ENCODE peak calls at places on chromosomes 5 and 9, in eight cellular contexts. G is neural progenitor cell, M is spleen, Y is mucosa of descending colon, D is cardiac fibroblast, L is A673, X is PC-3, Q is body of pancreas. T is an unnamed sample.

GRCh38 chr5:126988021-126988569 is 42.3 kb downstream of the MARCHF3 start:
- DNase-seq in G (no peak), M (no peak), Y (no peak), D (no peak), L (no peak), X (no peak), Q (no peak), T (no peak)

GRCh38 chr9:18297532-18297872 is 176.5 kb upstream of the ADAMTSL1 start:
- DNase-seq in G (peak; percentile 58), M (no peak), Y (no peak), D (peak; percentile 7), L (no peak), X (peak; percentile 37), Q (no peak), T (peak; percentile 18)

GRCh38 chr5:19555436-19555835 is 432.6 kb downstream of the CDH18 start:
- DNase-seq in G (peak; percentile 13), M (no peak), Y (no peak), D (no peak), L (no peak), X (no peak), Q (no peak), T (no peak)

GRCh38 chr5:90514520-90514919 is 14.9 kb downstream of the LYSMD3 start:
- DNase-seq in G (no peak), M (no peak), Y (no peak), D (no peak), L (no peak), X (no peak), Q (no peak), T (no peak)

GRCh38 chr5:96565843-96566242 is 96.3 kb upstream of the CAST start:
- DNase-seq in G (peak; percentile 47), M (no peak), Y (no peak), D (peak; percentile 78), L (peak; percentile 78), X (peak; percentile 58), Q (no peak), T (peak; percentile 81)

GRCh38 chr5:23157169-23157568 is 304.0 kb upstream of the CDH12 start:
- DNase-seq in G (no peak), M (no peak), Y (no peak), D (no peak), L (no peak), X (no peak), Q (no peak), T (no peak)

GRCh38 chr9:19999491-20000057 is 210.7 kb upstream of the SLC24A2 start:
- DNase-seq in G (no peak), M (no peak), Y (no peak), D (peak; percentile 58), L (peak; percentile 55), X (peak; percentile 93), Q (no peak), T (peak; percentile 87)

GRCh38 chr9:81626511-81626910 is 62.8 kb downstream of the TLE1 start:
- DNase-seq in G (no peak), M (no peak), Y (no peak), D (no peak), L (no peak), X (peak; percentile 90), Q (no peak), T (peak; percentile 44)

GRCh38 chr5:36552626-36553393 is 53.6 kb upstream of the SLC1A3 start:
- DNase-seq in G (no peak), M (no peak), Y (no peak), D (no peak), L (peak; percentile 67), X (peak; percentile 48), Q (no peak), T (no peak)

GRCh38 chr5:174326372-174326771 is 280.9 kb downstream of the NSG2 start:
- DNase-seq in G (no peak), M (no peak), Y (no peak), D (no peak), L (no peak), X (no peak), Q (no peak), T (no peak)

GRCh38 chr5:32720295-32720694 is 9.2 kb downstream of the NPR3 start:
- DNase-seq in G (no peak), M (no peak), Y (no peak), D (no peak), L (no peak), X (no peak), Q (no peak), T (no peak)

GRCh38 chr5:32722957-32723356 is 11.8 kb downstream of the NPR3 start:
- DNase-seq in G (no peak), M (no peak), Y (no peak), D (no peak), L (no peak), X (no peak), Q (no peak), T (no peak)

GRCh38 chr5:32725994-32726659 is 15.0 kb downstream of the NPR3 start:
- DNase-seq in G (no peak), M (no peak), Y (no peak), D (peak; percentile 19), L (no peak), X (no peak), Q (no peak), T (no peak)

GRCh38 chr5:32724526-32724925 is 13.4 kb downstream of the NPR3 start:
- DNase-seq in G (no peak), M (no peak), Y (no peak), D (no peak), L (no peak), X (no peak), Q (no peak), T (no peak)
- TF ChIP-seq CTCF in G (no peak), M (no peak), Y (no peak), D (no peak), L (no peak), X (no peak), Q (no peak), T (no peak)

DNA sequence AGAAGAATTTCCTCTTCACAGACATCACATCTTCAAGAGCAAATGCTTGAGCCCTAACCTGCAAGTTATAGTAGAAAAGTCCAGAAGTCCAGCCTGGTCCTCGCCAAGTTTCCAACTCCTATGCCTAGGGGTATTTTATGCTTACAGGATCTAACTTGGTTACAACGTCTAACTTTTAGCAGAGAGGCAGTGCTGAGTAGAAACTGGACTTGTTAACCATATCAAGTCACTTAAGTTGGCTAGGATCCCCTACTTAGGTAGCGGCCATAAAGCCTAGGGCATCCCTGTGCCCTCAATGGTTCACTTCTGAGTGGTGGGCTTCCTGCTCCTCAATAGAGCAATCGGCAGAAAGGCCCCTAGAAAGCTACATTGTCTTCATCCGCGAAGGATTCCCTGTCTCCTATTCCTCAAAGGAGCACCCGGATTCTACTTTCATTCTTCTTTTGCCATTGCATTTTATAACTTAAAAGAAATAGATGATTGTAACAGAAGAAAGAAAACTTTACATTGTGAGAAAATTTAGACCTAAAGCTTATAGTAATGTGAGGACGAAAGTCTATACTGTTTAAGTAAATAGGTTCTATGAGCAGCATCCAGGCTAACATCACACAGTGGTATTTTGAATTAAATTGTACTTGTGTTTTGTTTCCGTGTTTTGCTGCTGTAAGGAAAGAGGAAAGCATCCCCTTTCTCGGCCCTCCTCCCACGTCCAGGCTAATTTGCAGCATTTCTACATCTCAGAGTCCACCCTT is 1.3 kb upstream of the MTAP start:
- DNase-seq in G (no peak), M (no peak), Y (no peak), D (no peak), L (no peak), X (no peak), Q (no peak), T (no peak)
- H3K4me3 ChIP-seq in G (peak overlapping the region; percentile 58), M (peak overlapping the region; percentile 83), Y (no peak overlapping the region), D (peak overlapping the region; percentile 74), L (peak overlapping the region; percentile 61), X (peak overlapping the region; percentile 94), Q (no peak overlapping the region), T (peak overlapping the region; percentile 79)

DNA sequence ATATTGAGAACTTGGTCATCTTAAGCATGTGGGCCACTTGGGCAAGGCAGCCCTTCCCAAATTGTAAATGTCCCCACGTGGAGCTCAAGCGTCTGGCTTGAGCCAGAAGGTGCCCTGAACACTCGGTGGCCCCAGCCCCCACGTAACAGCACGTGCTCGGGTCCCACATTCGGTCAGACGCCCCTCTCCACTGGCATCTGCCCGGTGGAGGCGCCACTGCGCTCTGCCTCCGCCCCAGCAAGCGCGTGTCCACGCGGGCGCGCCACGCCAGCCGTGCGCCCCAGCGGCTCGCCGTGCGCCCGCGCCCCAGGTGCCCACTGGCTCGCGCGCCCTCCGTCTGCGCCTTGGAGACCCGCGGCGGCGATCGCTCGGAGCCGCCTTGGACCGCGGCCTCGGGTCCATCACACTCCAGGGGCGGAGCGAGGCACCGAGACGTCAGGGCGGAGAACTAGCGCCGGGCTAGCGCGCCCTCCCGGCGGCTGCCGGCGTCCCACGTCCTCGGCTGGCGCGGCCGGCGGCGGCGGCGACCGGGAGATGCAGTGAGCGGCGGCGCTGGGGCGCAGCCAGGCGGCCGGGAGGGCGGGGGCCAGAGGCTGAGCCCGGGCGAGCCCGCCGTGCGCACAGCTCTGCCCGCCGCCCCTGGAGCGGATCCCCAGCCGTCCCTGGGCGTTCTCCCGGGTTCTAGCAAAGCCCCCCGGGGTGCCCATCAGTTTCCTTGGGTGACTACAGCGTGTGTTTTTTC is at the start of gene PALM2AKAP2:
- DNase-seq in G (peak; percentile 93), M (no peak), Y (peak; percentile 51), D (peak; percentile 66), L (peak; percentile 65), X (peak; percentile 58), Q (peak; percentile 57), T (peak; percentile 54)
- TF ChIP-seq CTCF in G (peak; percentile 44), M (no peak), Y (no peak), D (peak; percentile 28), L (peak; percentile 23), X (peak; percentile 35), Q (no peak), T (peak; percentile 33)

GRCh38 chr5:172185096-172185461 is 2.9 kb downstream of the STK10 start:
- DNase-seq in G (no peak), M (no peak), Y (no peak), D (no peak), L (no peak), X (no peak), Q (no peak), T (no peak)
- H3K4me3 ChIP-seq in G (no peak overlapping the region), M (peak overlapping the region; percentile 91), Y (no peak overlapping the region), D (no peak overlapping the region), L (no peak overlapping the region), X (no peak overlapping the region), Q (no peak overlapping the region), T (no peak overlapping the region)

GRCh38 chr9:92846662-92847145 is 31.1 kb downstream of the ZNF484 start:
- DNase-seq in G (no peak), M (no peak), Y (no peak), D (no peak), L (no peak), X (no peak), Q (no peak), T (no peak)

DNA sequence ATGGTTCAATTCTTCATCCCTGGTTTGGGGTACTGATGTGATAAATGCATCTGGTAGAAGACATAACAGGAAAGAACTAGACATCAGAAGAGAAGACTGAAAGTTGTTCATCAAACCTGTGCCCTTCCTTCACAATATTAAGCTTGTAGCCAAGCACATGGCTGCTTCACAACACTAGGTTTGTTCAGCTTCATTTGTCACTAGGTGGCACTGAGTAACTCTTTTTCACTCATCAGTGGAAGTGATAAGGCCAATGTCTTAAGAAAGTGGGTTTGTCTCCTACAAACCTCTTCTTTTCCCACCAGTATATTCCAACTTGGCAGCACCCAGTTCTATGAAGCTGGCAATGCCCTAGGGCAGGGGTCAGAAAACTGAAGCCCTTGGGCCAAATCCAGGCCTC is 26.9 kb downstream of the ZNF484 start:
- DNase-seq in G (no peak), M (no peak), Y (no peak), D (no peak), L (no peak), X (peak; percentile 26), Q (no peak), T (no peak)
- TF ChIP-seq CTCF in G (no peak), M (no peak), Y (no peak), D (no peak), L (peak; percentile 12), X (peak; percentile 17), Q (no peak), T (no peak)

GRCh38 chr9:104993291-104993963 is 65.5 kb upstream of the ABCA1 start:
- DNase-seq in G (peak; percentile 85), M (peak; percentile 81), Y (peak; percentile 58), D (peak; percentile 96), L (no peak), X (no peak), Q (peak; percentile 69), T (peak; percentile 86)
- H3K4me3 ChIP-seq in G (peak overlapping the region; percentile 24), M (no peak overlapping the region), Y (no peak overlapping the region), D (no peak overlapping the region), L (no peak overlapping the region), X (no peak overlapping the region), Q (no peak overlapping the region), T (no peak overlapping the region)